ENCODE peak calls at places on chromosomes 5 and 9, in ten cellular contexts. T, I, N, R, W, B, Q, O, U and L are unnamed samples.

GRCh38 chr5:81303563-81303962 is 2.2 kb downstream of the ZCCHC9 start:
- DNase-seq in B (no peak), R (no peak), O (no peak), U (peak), T (no peak), W (peak), I (no peak), N (no peak), Q (no peak), L (no peak)

GRCh38 chr5:95446009-95446408 is 54.8 kb downstream of the FAM81B start:
- DNase-seq in I (no peak), R (peak), O (no peak), U (peak), T (no peak), N (no peak), B (no peak), Q (no peak), W (no peak), L (no peak)

GRCh38 chr9:25678846-25679360 is 659 bp upstream of the TUSC1 start:
- DNase-seq in O (no peak), W (no peak), T (no peak), N (no peak), B (no peak), I (no peak), R (peak), U (no peak), Q (no peak), L (no peak)

GRCh38 chr9:77978086-77978781 is 53.4 kb downstream of the GNAQ start:
- DNase-seq in N (no peak), W (no peak), B (no peak), R (no peak), T (peak), O (no peak), Q (no peak), U (no peak), I (no peak), L (no peak)

GRCh38 chr5:93274291-93274690 is 306.7 kb downstream of the NR2F1-AS1 start:
- DNase-seq in B (no peak), R (peak), T (no peak), W (no peak), Q (no peak), N (no peak), I (peak), U (peak), O (no peak), L (no peak)

GRCh38 chr5:179612577-179613459 is 10.7 kb downstream of the HNRNPH1 start:
- DNase-seq in W (no peak), N (no peak), Q (no peak), B (no peak), T (no peak), U (no peak), I (no peak), R (no peak), O (no peak), L (no peak)

GRCh38 chr9:114849450-114849849 is 43.6 kb upstream of the TNFSF15 start:
- DNase-seq in B (no peak), N (no peak), W (no peak), U (no peak), R (no peak), Q (no peak), O (no peak), I (no peak), T (no peak), L (no peak)

GRCh38 chr5:83035373-83036170 is 41.6 kb downstream of the TMEM167A start:
- DNase-seq in Q (no peak), N (peak), R (peak), W (peak), U (no peak), B (peak), O (no peak), I (no peak), T (no peak), L (no peak)

GRCh38 chr5:35002459-35002858 is 45.3 kb downstream of the AGXT2 start:
- DNase-seq in U (no peak), W (no peak), B (no peak), T (no peak), I (no peak), Q (no peak), N (no peak), O (no peak), R (no peak), L (no peak)

GRCh38 chr9:34036625-34037024 is 12.1 kb downstream of the UBAP2 start:
- DNase-seq in Q (no peak), T (no peak), R (no peak), O (no peak), U (no peak), W (no peak), N (no peak), I (no peak), B (no peak), L (no peak)

GRCh38 chr5:94217216-94217615 is 401.2 kb downstream of the KIAA0825 start:
- DNase-seq in W (no peak), Q (no peak), T (no peak), B (no peak), O (no peak), I (no peak), N (no peak), R (no peak), U (no peak), L (no peak)

GRCh38 chr5:35443803-35444595 is 173.7 kb upstream of the SPEF2 start:
- DNase-seq in W (no peak), T (no peak), B (no peak), I (no peak), N (no peak), U (no peak), O (no peak), R (no peak), Q (no peak), L (no peak)

GRCh38 chr5:168219515-168220410 is 71.7 kb upstream of the WWC1 start:
- DNase-seq in B (no peak), I (peak), Q (peak), W (peak), N (no peak), O (peak), T (peak), U (peak), R (peak), L (no peak)

GRCh38 chr5:24232929-24233328 is 411.8 kb downstream of the CDH10 start:
- DNase-seq in Q (no peak), N (no peak), B (no peak), U (no peak), T (no peak), I (no peak), R (no peak), W (no peak), O (no peak), L (no peak)

GRCh38 chr9:93077811-93078210 is 18.2 kb upstream of the CARD19 start:
- DNase-seq in O (no peak), B (no peak), W (no peak), U (no peak), Q (no peak), N (no peak), I (no peak), T (no peak), R (no peak), L (no peak)

GRCh38 chr5:104016650-104017049 is 454.1 kb upstream of the NUDT12 start:
- DNase-seq in U (peak), R (peak), I (no peak), T (no peak), Q (no peak), N (no peak), O (no peak), W (no peak), B (no peak), L (no peak)

GRCh38 chr5:31492824-31493223 is 39.1 kb downstream of the DROSHA start:
- DNase-seq in U (no peak), W (no peak), N (no peak), T (no peak), I (no peak), O (no peak), R (no peak), Q (no peak), B (no peak), L (no peak)

GRCh38 chr5:67010684-67011409 is 185.8 kb downstream of the CD180 start:
- DNase-seq in R (peak), O (no peak), B (no peak), U (peak), Q (no peak), I (no peak), W (peak), N (no peak), T (no peak), L (no peak)

GRCh38 chr5:62281411-62281810 is 24.6 kb upstream of the KIF2A start:
- DNase-seq in U (no peak), I (no peak), R (no peak), B (no peak), N (no peak), W (no peak), Q (no peak), O (no peak), T (no peak), L (no peak)

GRCh38 chr9:8514760-8515159 is 715.2 kb upstream of the DMAC1 start:
- DNase-seq in N (no peak), U (no peak), I (peak), W (no peak), O (no peak), Q (no peak), R (no peak), T (no peak), B (no peak), L (no peak)

GRCh38 chr9:126459965-126460843 is 133.6 kb downstream of the MVB12B start:
- DNase-seq in U (no peak), N (no peak), O (no peak), W (no peak), I (no peak), B (no peak), R (no peak), T (no peak), Q (no peak), L (no peak)

GRCh38 chr9:107222020-107222522 is 61.0 kb upstream of the RAD23B start:
- DNase-seq in B (no peak), U (no peak), Q (no peak), T (no peak), I (no peak), N (no peak), W (no peak), R (no peak), O (no peak), L (no peak)

GRCh38 chr9:16718296-16718695 is 152.2 kb downstream of the BNC2 start:
- DNase-seq in W (no peak), U (no peak), Q (no peak), R (no peak), N (no peak), B (no peak), T (no peak), I (no peak), O (no peak), L (no peak)

GRCh38 chr5:91841423-91841822 is 458.3 kb upstream of the ARRDC3 start:
- DNase-seq in N (no peak), I (no peak), B (no peak), W (no peak), T (no peak), O (no peak), Q (no peak), R (no peak), U (no peak), L (no peak)

GRCh38 chr9:125746774-125747052 is 460 bp upstream of the PBX3 start:
- DNase-seq in N (no peak), R (no peak), W (no peak), I (no peak), Q (no peak), B (no peak), U (no peak), O (no peak), T (no peak), L (no peak)

GRCh38 chr9:32940740-32941139 is 60.7 kb downstream of the APTX start:
- DNase-seq in T (no peak), U (no peak), N (no peak), Q (no peak), O (no peak), W (no peak), I (no peak), B (no peak), R (no peak), L (no peak)

GRCh38 chr9:122923947-122924346 is 7.4 kb downstream of the ZBTB26 start:
- DNase-seq in Q (no peak), W (no peak), T (no peak), R (no peak), B (no peak), N (no peak), U (no peak), O (no peak), I (no peak), L (no peak)

GRCh38 chr9:131236761-131237160 is 39.5 kb downstream of the FAM78A start:
- DNase-seq in O (no peak), W (no peak), B (no peak), I (no peak), N (no peak), T (no peak), U (no peak), R (no peak), Q (no peak), L (no peak)

GRCh38 chr9:121280715-121281613 is 13.0 kb downstream of the GSN start:
- DNase-seq in R (no peak), U (no peak), T (no peak), O (no peak), B (no peak), N (no peak), W (no peak), I (no peak), Q (no peak), L (no peak)

GRCh38 chr5:75140277-75140676 is 87.9 kb upstream of the GCNT4 start:
- DNase-seq in Q (no peak), T (no peak), N (no peak), U (no peak), O (no peak), R (no peak), I (no peak), B (no peak), W (no peak), L (no peak)

GRCh38 chr5:142176255-142176654 is 67.7 kb downstream of the NDFIP1 start:
- DNase-seq in R (no peak), B (no peak), O (no peak), N (no peak), W (no peak), U (no peak), T (no peak), Q (peak), I (no peak), L (no peak)